ENCODE peak calls at places on chromosomes 12 and 14, in six cellular contexts. N is HCT116, I is heart left ventricle, Q is left ventricle myocardium inferior, D is foreskin fibroblast, H is transverse colon. E is an unnamed sample.

GRCh38 chr14:100544506-100545141 is 42.6 kb downstream of the BEGAIN start:
- DNase-seq in I (no peak), Q (no peak), N (no peak), D (no peak), H (peak), E (no peak)

GRCh38 chr14:36647827-36648753 is 13.6 kb upstream of the PAX9 start:
- DNase-seq in D (no peak), N (no peak), I (no peak), Q (no peak), H (no peak), E (no peak)

GRCh38 chr12:55938826-55939501 is 8.0 kb downstream of the DGKA start:
- DNase-seq in I (no peak), N (no peak), Q (no peak), H (no peak), D (no peak), E (no peak)

GRCh38 chr14:75831455-75831854 is 150.3 kb downstream of the TGFB3 start:
- DNase-seq in H (peak), I (peak), D (peak), Q (peak), N (no peak), E (peak)

GRCh38 chr12:128637616-128638606 is 185.8 kb downstream of the SLC15A4 start:
- DNase-seq in N (no peak), D (no peak), Q (no peak), H (no peak), I (no peak), E (no peak)

GRCh38 chr12:88639361-88639760 is 59.1 kb upstream of the KITLG start:
- DNase-seq in I (no peak), Q (no peak), D (no peak), N (no peak), H (no peak), E (no peak)

GRCh38 chr12:100156731-100157426 is 14.2 kb upstream of the BLTP3B start:
- DNase-seq in I (no peak), D (no peak), H (no peak), Q (no peak), N (no peak), E (no peak)

GRCh38 chr14:73250781-73251500 is 13.6 kb downstream of the PAPLN start:
- DNase-seq in I (no peak), D (no peak), N (no peak), H (no peak), Q (no peak), E (no peak)

GRCh38 chr12:49092086-49092815 is 2.4 kb downstream of the DHH start:
- DNase-seq in I (peak), Q (peak), N (no peak), D (no peak), H (no peak), E (no peak)

GRCh38 chr12:129840145-129840884 is 63.5 kb downstream of the TMEM132D start:
- DNase-seq in I (no peak), Q (no peak), D (no peak), N (no peak), H (no peak), E (no peak)

GRCh38 chr12:131869871-131870418 is 24.5 kb upstream of the ULK1 start:
- DNase-seq in D (peak), N (no peak), I (no peak), Q (no peak), H (no peak), E (no peak)

GRCh38 chr14:38311655-38312054 is 55.8 kb upstream of the CLEC14A start:
- DNase-seq in N (no peak), H (no peak), Q (no peak), I (no peak), D (no peak), E (no peak)

GRCh38 chr14:34179723-34180122 is 228.8 kb upstream of the EGLN3 start:
- DNase-seq in D (no peak), N (no peak), I (peak), H (no peak), Q (no peak), E (no peak)

GRCh38 chr12:51383281-51383905 is 7.8 kb downstream of the GALNT6 start:
- DNase-seq in D (no peak), N (no peak), I (no peak), Q (no peak), H (no peak), E (no peak)

GRCh38 chr14:64417042-64417770 is 29.1 kb downstream of the MTHFD1 start:
- DNase-seq in I (no peak), H (no peak), N (no peak), Q (no peak), D (peak), E (no peak)

GRCh38 chr14:101239065-101239464 is 322.2 kb upstream of the DIO3 start:
- DNase-seq in D (no peak), N (no peak), I (no peak), H (no peak), Q (no peak), E (no peak)

GRCh38 chr12:116249938-116250337 is 27.6 kb downstream of the MED13L start:
- DNase-seq in I (no peak), H (no peak), Q (no peak), D (no peak), N (no peak), E (no peak)

GRCh38 chr12:127363392-127363791 is 903.6 kb upstream of the TMEM132C start:
- DNase-seq in I (no peak), Q (no peak), N (peak), H (no peak), D (no peak), E (no peak)

GRCh38 chr12:15721716-15722115 is 67.5 kb downstream of the EPS8 start:
- DNase-seq in D (no peak), N (no peak), Q (no peak), H (no peak), I (no peak), E (no peak)

GRCh38 chr14:60695327-60695726 is 28.8 kb downstream of the SIX4 start:
- DNase-seq in D (no peak), Q (no peak), N (no peak), I (no peak), H (no peak), E (no peak)

GRCh38 chr12:116432321-116432750 is 126.8 kb upstream of the MAP1LC3B2 start:
- DNase-seq in Q (no peak), D (no peak), I (no peak), N (no peak), H (no peak), E (no peak)

GRCh38 chr14:101861464-101861863 is 100.0 kb downstream of the PPP2R5C start:
- DNase-seq in I (no peak), D (no peak), H (no peak), Q (no peak), N (no peak), E (no peak)

GRCh38 chr14:35224615-35225014 is 67.6 kb upstream of the PSMA6 start:
- DNase-seq in N (no peak), Q (no peak), H (no peak), I (no peak), D (no peak), E (no peak)

GRCh38 chr12:15011162-15011561 is 38.3 kb downstream of the PDE6H start:
- DNase-seq in D (no peak), H (no peak), Q (no peak), I (no peak), N (no peak), E (no peak)

GRCh38 chr14:51616724-51617409 is 34.8 kb upstream of the FRMD6 start:
- DNase-seq in Q (no peak), H (no peak), I (no peak), N (peak), D (peak), E (peak)

GRCh38 chr14:40599726-40600125 is 1007.0 kb upstream of the LRFN5 start:
- DNase-seq in Q (no peak), I (no peak), H (no peak), D (no peak), N (no peak), E (no peak)

GRCh38 chr12:26287666-26288408 is 92.5 kb downstream of the SSPN start:
- DNase-seq in N (no peak), H (no peak), Q (peak), D (no peak), I (peak), E (no peak)

GRCh38 chr12:27198036-27198435 is 46.0 kb upstream of the STK38L start:
- DNase-seq in Q (no peak), I (no peak), H (no peak), D (peak), N (no peak), E (no peak)

GRCh38 chr12:109763201-109763841 is 49.7 kb downstream of the FAM222A start:
- DNase-seq in N (no peak), H (peak), D (peak), I (no peak), Q (no peak), E (no peak)

GRCh38 chr14:23294734-23295561 is 7.7 kb downstream of the PPP1R3E start:
- DNase-seq in H (peak), I (no peak), N (no peak), D (peak), Q (no peak), E (no peak)

GRCh38 chr12:116039081-116039480 is 238.4 kb downstream of the MED13L start:
- DNase-seq in N (no peak), Q (no peak), D (peak), H (no peak), I (no peak), E (no peak)

GRCh38 chr12:46523863-46524770 is 151.5 kb upstream of the SLC38A2 start:
- DNase-seq in N (peak), D (peak), H (no peak), Q (no peak), I (no peak), E (no peak)

GRCh38 chr12:124351422-124351821 is 56.5 kb downstream of the RFLNA start:
- DNase-seq in H (no peak), D (no peak), I (no peak), N (no peak), Q (no peak), E (no peak)

GRCh38 chr12:26368331-26368730 is 173.0 kb downstream of the SSPN start:
- DNase-seq in H (no peak), I (no peak), Q (no peak), N (no peak), D (no peak), E (no peak)

DNA sequence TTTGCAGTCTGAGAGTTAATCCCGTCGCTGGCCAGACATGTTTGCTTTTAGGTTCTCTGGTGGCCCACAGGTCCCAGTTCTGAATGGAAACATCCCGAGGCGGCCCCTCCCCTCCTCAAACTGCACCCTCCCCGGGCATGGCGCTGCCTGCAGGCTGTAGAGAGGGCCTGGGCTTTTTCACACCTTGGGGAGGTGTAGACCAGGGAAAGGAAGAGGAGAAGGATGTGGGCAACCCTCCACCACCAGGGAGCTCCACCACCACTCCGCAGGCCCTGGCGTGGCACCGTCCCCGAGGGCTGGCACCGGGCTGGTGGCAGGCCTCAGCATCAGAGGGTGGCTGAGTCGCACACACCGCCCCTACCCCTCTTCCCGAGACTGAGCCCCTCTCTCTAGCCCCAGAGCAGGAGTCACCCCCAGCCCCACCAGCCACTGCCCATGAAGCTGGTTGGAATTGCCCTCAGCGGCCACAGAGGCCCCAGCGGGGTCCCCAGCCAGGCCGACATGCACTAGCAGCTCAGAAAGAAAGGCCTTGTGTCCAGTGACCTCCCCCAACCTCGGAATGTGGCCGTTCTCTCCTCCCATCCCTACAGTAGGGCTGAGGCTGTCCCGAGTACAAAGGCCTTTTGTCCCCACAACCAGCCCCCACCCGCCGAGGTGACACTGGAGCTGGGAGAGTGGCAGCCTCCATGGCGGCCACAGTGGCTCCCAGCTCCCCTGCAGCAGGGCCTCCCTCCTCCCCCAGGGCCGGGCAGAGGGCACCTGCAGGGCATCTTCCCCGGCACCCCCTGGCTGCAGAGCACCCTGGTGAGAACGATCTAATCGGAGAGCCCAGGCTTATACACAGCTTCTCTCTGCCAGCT is 23.5 kb upstream of the INF2 start:
- DNase-seq in Q (peak), H (peak), I (no peak), N (peak), D (no peak), E (no peak)
- TF ChIP-seq CTCF in Q (peak), H (peak), I (peak), N (peak), D (peak), E (peak)

DNA sequence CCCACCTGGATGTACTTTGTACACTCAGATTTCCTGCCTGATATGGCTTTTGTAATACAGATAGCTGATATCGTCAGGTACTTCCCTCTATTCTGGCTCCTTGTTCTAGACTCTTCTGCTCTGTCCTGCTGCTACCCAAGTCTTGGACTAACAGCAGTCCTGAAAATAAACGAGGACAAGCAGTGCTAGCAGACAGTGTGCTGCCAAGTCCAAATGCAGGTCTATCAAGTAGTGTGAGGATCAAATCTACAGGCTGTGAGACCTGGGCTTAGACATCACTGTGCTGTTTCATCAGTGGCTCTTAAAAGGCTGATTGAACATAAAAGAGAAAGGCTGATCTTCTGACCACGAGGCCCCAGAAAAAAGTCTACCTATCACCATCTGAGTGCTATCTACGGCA is 418.1 kb downstream of the APAF1 start:
- DNase-seq in N (no peak), D (no peak), H (no peak), Q (no peak), I (no peak), E (no peak)
- H3K4me3 ChIP-seq in N (no peak), D (no peak), H (no peak), Q (no peak), I (no peak), E (no peak)

DNA sequence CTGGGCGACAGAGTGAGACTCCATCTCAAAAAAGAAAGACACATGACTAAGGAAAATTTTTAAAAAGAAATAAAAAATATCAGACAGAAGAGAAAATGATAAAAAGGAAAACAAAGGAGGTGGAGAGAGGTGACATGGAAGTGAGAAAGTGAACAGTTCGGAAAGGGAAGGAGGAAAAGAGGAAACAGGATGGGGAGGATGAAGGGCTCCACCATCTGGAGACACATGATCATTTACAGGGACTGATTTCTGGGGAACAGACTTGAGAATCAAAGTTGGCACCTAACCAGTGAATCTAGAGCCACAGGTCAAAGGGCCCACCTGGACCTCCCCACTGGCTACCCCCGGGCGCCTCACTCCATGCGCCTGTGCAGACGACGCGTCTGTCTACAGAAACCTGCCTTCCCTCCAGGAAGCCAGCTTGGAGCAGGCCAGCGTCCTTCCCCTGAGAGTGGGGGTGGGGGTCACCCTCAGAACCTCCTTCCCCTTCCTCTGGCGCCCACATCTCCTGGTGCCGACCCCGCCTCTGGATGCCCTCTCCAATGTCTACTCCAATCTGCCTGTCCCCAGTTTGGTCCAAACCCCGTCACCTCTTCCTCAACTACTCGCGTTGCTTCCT is 60.5 kb downstream of the AMN start:
- DNase-seq in H (no peak), N (no peak), D (no peak), Q (no peak), I (no peak), E (no peak)
- TF ChIP-seq CTCF in H (no peak), N (no peak), D (no peak), Q (no peak), I (no peak), E (peak)

GRCh38 chr12:57611810-57612710 is 825 bp downstream of the ARHGEF25 start:
- DNase-seq in D (no peak), H (no peak), N (no peak), Q (no peak), I (no peak), E (no peak)
- H3K4me3 ChIP-seq in D (peak), H (peak), N (no peak), Q (peak), I (peak), E (peak)

GRCh38 chr12:89962648-89963047 is 254.0 kb upstream of the ATP2B1 start:
- DNase-seq in Q (no peak), H (peak), N (no peak), I (no peak), D (no peak), E (peak)
- TF ChIP-seq CTCF in Q (peak), H (peak), N (peak), I (no peak), D (no peak), E (peak)

E was measured in LNCaP clone FGC.